ENCODE peak calls at places on chromosomes 13 and 19, in ten cellular contexts. D, X, K, P, V, B, H, G, S and Y are unnamed samples.

GRCh38 chr13:33634526-33635111 is 183.3 kb upstream of the RFC3 start:
- DNase-seq in D (no peak), X (no peak), K (no peak), P (no peak), V (no peak), B (no peak), H (peak; percentile 30), G (peak; percentile 3), S (no peak), Y (no peak)

GRCh38 chr13:91576590-91576989 is 178.2 kb downstream of the GPC5 start:
- DNase-seq in D (no peak), X (no peak), K (peak; percentile 52), P (no peak), V (no peak), B (no peak), H (no peak), G (no peak), S (no peak), Y (no peak)

GRCh38 chr19:11769995-11770394 is 3.2 kb downstream of the ZNF441 start:
- DNase-seq in D (no peak), X (no peak), K (no peak), P (no peak), V (no peak), B (no peak), H (no peak), G (no peak), S (no peak), Y (no peak)

GRCh38 chr19:54114340-54114826 is 1.1 kb downstream of the TFPT start:
- DNase-seq in D (peak; percentile 64), X (no peak), K (peak; percentile 76), P (peak; percentile 58), V (no peak), B (no peak), H (peak; percentile 53), G (peak; percentile 85), S (no peak), Y (no peak)

GRCh38 chr13:64937302-64937701 is 2292.8 kb downstream of the PCDH9 start:
- DNase-seq in D (no peak), X (no peak), K (no peak), P (no peak), V (no peak), B (no peak), H (no peak), G (no peak), S (no peak), Y (no peak)

GRCh38 chr13:99730403-99730802 is 229.1 kb downstream of the TM9SF2 start:
- DNase-seq in D (no peak), X (no peak), K (no peak), P (no peak), V (no peak), B (no peak), H (no peak), G (no peak), S (no peak), Y (no peak)

GRCh38 chr19:23916991-23917390 is 2.3 kb downstream of the ZNF726 start:
- DNase-seq in D (peak; percentile 35), X (no peak), K (no peak), P (no peak), V (no peak), B (no peak), H (peak; percentile 18), G (no peak), S (no peak), Y (no peak)

GRCh38 chr19:2767688-2768087 is 15.4 kb downstream of the SGTA start:
- DNase-seq in D (no peak), X (no peak), K (no peak), P (no peak), V (no peak), B (no peak), H (no peak), G (peak; percentile 75), S (no peak), Y (no peak)

GRCh38 chr19:16824658-16825311 is 4.4 kb upstream of the SIN3B start:
- DNase-seq in D (peak; percentile 19), X (no peak), K (no peak), P (no peak), V (no peak), B (no peak), H (peak; percentile 55), G (no peak), S (peak; percentile 56), Y (no peak)

GRCh38 chr19:368624-369020 is 24.0 kb upstream of the MIER2 start:
- DNase-seq in D (no peak), X (no peak), K (no peak), P (peak; percentile 40), V (no peak), B (no peak), H (no peak), G (no peak), S (no peak), Y (no peak)

GRCh38 chr19:46785054-46785979 is 3.1 kb downstream of the SLC1A5 start:
- DNase-seq in D (no peak), X (no peak), K (peak; percentile 43), P (no peak), V (no peak), B (no peak), H (no peak), G (no peak), S (no peak), Y (no peak)

GRCh38 chr19:46785980-46786235 is 2.5 kb downstream of the SLC1A5 start:
- DNase-seq in D (no peak), X (no peak), K (no peak), P (no peak), V (no peak), B (no peak), H (no peak), G (no peak), S (no peak), Y (no peak)

GRCh38 chr19:46784262-46785053 is 3.9 kb downstream of the SLC1A5 start:
- DNase-seq in D (peak; percentile 80), X (no peak), K (peak; percentile 80), P (no peak), V (no peak), B (peak; percentile 86), H (peak; percentile 84), G (peak; percentile 83), S (peak; percentile 82), Y (no peak)

GRCh38 chr19:46782355-46783019 is 5.9 kb downstream of the SLC1A5 start:
- DNase-seq in D (no peak), X (no peak), K (no peak), P (no peak), V (no peak), B (no peak), H (no peak), G (no peak), S (no peak), Y (no peak)

GRCh38 chr19:46783670-46784069 is 4.7 kb downstream of the SLC1A5 start:
- DNase-seq in D (no peak), X (no peak), K (peak; percentile 32), P (no peak), V (no peak), B (no peak), H (no peak), G (no peak), S (no peak), Y (no peak)
- H3K4me3 ChIP-seq in D (peak overlapping the region; percentile 91), X (no peak overlapping the region), K (peak overlapping the region; percentile 92), P (no peak overlapping the region), V (peak overlapping the region; percentile 95), B (peak overlapping the region; percentile 94), H (peak overlapping the region; percentile 99), G (peak overlapping the region; percentile 73), S (no peak overlapping the region), Y (no peak overlapping the region)

GRCh38 chr19:46371371-46371901 is 24.5 kb downstream of the PPP5C start:
- DNase-seq in D (no peak), X (no peak), K (no peak), P (peak; percentile 10), V (no peak), B (no peak), H (peak; percentile 25), G (no peak), S (no peak), Y (no peak)

GRCh38 chr19:46369817-46370216 is 22.9 kb downstream of the PPP5C start:
- DNase-seq in D (peak; percentile 83), X (no peak), K (no peak), P (no peak), V (no peak), B (no peak), H (no peak), G (no peak), S (no peak), Y (no peak)

GRCh38 chr19:46373573-46374359 is 26.9 kb downstream of the PPP5C start:
- DNase-seq in D (peak; percentile 95), X (no peak), K (no peak), P (peak; percentile 51), V (no peak), B (no peak), H (peak; percentile 72), G (peak; percentile 92), S (no peak), Y (peak; percentile 57)

GRCh38 chr19:46374526-46375475 is 27.9 kb downstream of the PPP5C start:
- DNase-seq in D (no peak), X (no peak), K (no peak), P (peak; percentile 23), V (no peak), B (no peak), H (no peak), G (peak; percentile 29), S (no peak), Y (no peak)

GRCh38 chr19:46372901-46373572 is 26.1 kb downstream of the PPP5C start:
- DNase-seq in D (peak; percentile 5), X (no peak), K (no peak), P (peak; percentile 34), V (no peak), B (no peak), H (peak; percentile 63), G (peak; percentile 30), S (no peak), Y (no peak)
- H3K4me3 ChIP-seq in D (peak overlapping the region; percentile 53), X (no peak overlapping the region), K (no peak overlapping the region), P (peak overlapping the region; percentile 5), V (no peak overlapping the region), B (no peak overlapping the region), H (no peak overlapping the region), G (no peak overlapping the region), S (no peak overlapping the region), Y (peak overlapping the region; percentile 37)

DNA sequence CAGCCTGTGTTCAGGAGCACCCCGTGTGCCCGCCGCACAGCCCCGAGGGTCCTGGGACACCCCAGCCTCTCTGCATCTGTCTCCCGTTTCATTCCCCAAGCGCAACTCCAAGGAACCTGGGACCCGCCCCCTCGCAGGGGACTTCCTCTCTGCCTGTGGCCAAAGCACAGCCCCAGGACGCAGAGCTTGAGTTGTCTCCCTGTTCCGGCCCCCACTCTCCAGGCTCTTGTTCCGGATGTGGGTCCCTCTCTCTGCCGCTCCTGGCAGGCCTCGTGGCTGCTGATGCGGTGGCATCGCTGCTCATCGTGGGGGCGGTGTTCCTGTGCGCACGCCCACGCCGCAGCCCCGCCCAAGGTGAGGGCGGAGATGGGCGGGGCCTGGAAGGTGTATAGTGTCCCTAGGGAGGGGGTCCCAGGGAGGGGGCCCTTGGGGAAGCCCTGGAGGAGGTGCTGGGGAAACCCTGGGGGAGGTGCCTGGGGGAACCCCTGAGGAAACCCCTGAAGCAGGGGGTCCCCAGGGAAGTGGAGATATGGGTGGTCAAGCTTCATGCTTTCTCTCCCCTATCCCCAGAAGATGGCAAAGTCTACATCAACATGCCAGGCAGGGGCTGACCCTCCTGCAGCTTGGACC is 1.3 kb downstream of the HCST start:
- DNase-seq in D (peak; percentile 59), X (no peak), K (peak; percentile 95), P (peak; percentile 60), V (peak; percentile 53), B (no peak), H (peak; percentile 78), G (peak; percentile 94), S (peak; percentile 56), Y (no peak)
- H3K4me3 ChIP-seq in D (peak overlapping the region; percentile 42), X (peak overlapping the region; percentile 27), K (peak overlapping the region; percentile 76), P (peak overlapping the region; percentile 46), V (peak overlapping the region; percentile 37), B (peak overlapping the region; percentile 37), H (peak overlapping the region; percentile 27), G (peak overlapping the region; percentile 62), S (no peak overlapping the region), Y (peak overlapping the region; percentile 49)

GRCh38 chr19:46620716-46621115 is 4.2 kb downstream of the PTGIR start:
- DNase-seq in D (no peak), X (no peak), K (no peak), P (no peak), V (no peak), B (no peak), H (peak; percentile 76), G (no peak), S (no peak), Y (no peak)
- H3K4me3 ChIP-seq in D (no peak overlapping the region), X (no peak overlapping the region), K (no peak overlapping the region), P (no peak overlapping the region), V (peak overlapping the region; percentile 9), B (peak overlapping the region; percentile 43), H (peak overlapping the region; percentile 56), G (peak overlapping the region; percentile 47), S (no peak overlapping the region), Y (peak overlapping the region; percentile 75)